ENCODE peak calls at places on chromosomes 12 and 14, in five cellular contexts. R is HT1080; J is cardiac fibroblast; T is activated CD4-positive, CD25-positive, alpha-beta regulatory T cell treated with anti-CD3 and anti-CD28 coated beads, Interleukin-2, amount 50 U/mL, for 16 hours; K is activated naive CD4-positive, alpha-beta T cell. Y is an unnamed sample.

GRCh38 chr12:77251799-77252198 is 186.4 kb upstream of the E2F7 start:
- DNase-seq in R (no peak), K (no peak), T (no peak), J (no peak), Y (no peak)

GRCh38 chr12:121008347-121009098 is 7.8 kb downstream of the C12orf43 start:
- DNase-seq in K (no peak), R (no peak), J (no peak), T (no peak), Y (no peak)

GRCh38 chr12:113241191-113242017 is 20.1 kb downstream of the TPCN1 start:
- DNase-seq in T (no peak), K (no peak), R (no peak), J (peak), Y (no peak)

GRCh38 chr12:119225454-119225853 is 46.7 kb downstream of the HSPB8 start:
- DNase-seq in K (no peak), R (no peak), J (no peak), T (no peak), Y (no peak)

GRCh38 chr14:38481939-38482678 is 226.2 kb upstream of the CLEC14A start:
- DNase-seq in R (peak), K (no peak), T (no peak), J (peak), Y (no peak)

GRCh38 chr14:22928237-22929103 is 706 bp downstream of the PRMT5 start:
- DNase-seq in K (no peak), J (no peak), R (no peak), T (no peak), Y (no peak)

GRCh38 chr12:14403711-14404164 is 38.3 kb downstream of the ATF7IP start:
- DNase-seq in K (no peak), T (no peak), R (peak), J (peak), Y (no peak)

GRCh38 chr14:104556256-104557021 is 23.1 kb upstream of the C14orf180 start:
- DNase-seq in J (no peak), R (no peak), K (no peak), T (no peak), Y (no peak)

GRCh38 chr12:1773937-1774655 is 46.3 kb upstream of the LRTM2 start:
- DNase-seq in R (no peak), K (no peak), J (no peak), T (no peak), Y (no peak)

GRCh38 chr12:716506-716905 is 35.9 kb upstream of the WNK1 start:
- DNase-seq in T (no peak), J (peak), K (no peak), R (no peak), Y (no peak)

GRCh38 chr14:65421201-65421981 is 8.9 kb downstream of the FUT8 start:
- DNase-seq in R (peak), K (no peak), T (no peak), J (peak), Y (no peak)

GRCh38 chr14:54177861-54178591 is 218.8 kb upstream of the CDKN3 start:
- DNase-seq in J (no peak), T (no peak), R (peak), K (no peak), Y (no peak)